ENCODE peak calls at places on chromosome 6, in four cellular contexts. M, B, U and P are unnamed samples.

GRCh38 chr6:61886608-61887259 is 399.3 kb downstream of the KHDRBS2 start:
- DNase-seq in B (peak), M (no peak), U (no peak), P (no peak)

GRCh38 chr6:143507358-143508145 is 4.0 kb downstream of the FUCA2 start:
- DNase-seq in M (no peak), B (no peak), U (no peak), P (no peak)

GRCh38 chr6:81940451-81940850 is 188.0 kb upstream of the TENT5A start:
- DNase-seq in M (no peak), B (peak), U (no peak), P (no peak)

GRCh38 chr6:40997256-40997957 is 41.6 kb downstream of the UNC5CL start:
- DNase-seq in B (no peak), U (no peak), M (no peak), P (peak)

GRCh38 chr6:43898358-43899131 is 128.5 kb downstream of the VEGFA start:
- DNase-seq in M (no peak), B (no peak), U (no peak), P (no peak)

GRCh38 chr6:139109558-139109957 is 25.3 kb upstream of the HECA start:
- DNase-seq in M (peak), B (peak), U (no peak), P (peak)

GRCh38 chr6:145044606-145045275 is 690.6 kb downstream of the EPM2A start:
- DNase-seq in M (no peak), B (no peak), U (no peak), P (no peak)

GRCh38 chr6:149079911-149080501 is 237.5 kb upstream of the TAB2 start:
- DNase-seq in M (no peak), B (no peak), U (no peak), P (no peak)

GRCh38 chr6:32223258-32224235 is at the start of gene NOTCH4:
- DNase-seq in M (no peak), U (no peak), B (no peak), P (no peak)

GRCh38 chr6:137701942-137702341 is 165.1 kb upstream of the TNFAIP3 start:
- DNase-seq in B (no peak), M (no peak), U (no peak), P (no peak)

GRCh38 chr6:1600764-1601615 is 8.7 kb upstream of the FOXC1 start:
- DNase-seq in U (no peak), M (no peak), B (no peak), P (no peak)

GRCh38 chr6:30820196-30820595 is 64.1 kb upstream of the DDR1 start:
- DNase-seq in M (no peak), U (no peak), B (no peak), P (no peak)

GRCh38 chr6:73290435-73290834 is 27.4 kb upstream of the KHDC1 start:
- DNase-seq in B (no peak), U (no peak), M (no peak), P (no peak)

GRCh38 chr6:158536084-158536890 is 23.6 kb upstream of the TMEM181 start:
- DNase-seq in U (peak), B (peak), M (peak), P (peak)

GRCh38 chr6:46347669-46348068 is 143.6 kb downstream of the RCAN2 start:
- DNase-seq in B (no peak), U (no peak), M (no peak), P (no peak)

GRCh38 chr6:149934249-149935156 is 7.3 kb upstream of the ULBP2 start:
- DNase-seq in M (peak), B (peak), U (peak), P (peak)

GRCh38 chr6:144216668-144217218 is 66.4 kb downstream of the STX11 start:
- DNase-seq in B (no peak), U (no peak), M (no peak), P (no peak)

GRCh38 chr6:9851541-9852380 is 563.1 kb downstream of the TFAP2A start:
- DNase-seq in U (no peak), M (no peak), B (peak), P (peak)

GRCh38 chr6:43436577-43437282 is 9.4 kb downstream of the ABCC10 start:
- DNase-seq in B (no peak), M (no peak), U (no peak), P (peak)

GRCh38 chr6:45052325-45052724 is 275.8 kb upstream of the RUNX2 start:
- DNase-seq in M (no peak), B (no peak), U (no peak), P (no peak)

GRCh38 chr6:48859562-48859961 is 603.5 kb downstream of the MMUT start:
- DNase-seq in U (no peak), B (no peak), M (no peak), P (no peak)

GRCh38 chr6:5540375-5540774 is 279.1 kb downstream of the FARS2 start:
- DNase-seq in M (no peak), U (no peak), B (no peak), P (no peak)

GRCh38 chr6:104003803-104004516 is 855.8 kb downstream of the HACE1 start:
- DNase-seq in M (no peak), U (no peak), B (no peak), P (no peak)

GRCh38 chr6:124995131-124995530 is 32.9 kb downstream of the RNF217 start:
- DNase-seq in B (no peak), M (no peak), U (no peak), P (no peak)

GRCh38 chr6:41581381-41581991 is 35.3 kb downstream of the FOXP4 start:
- DNase-seq in M (no peak), B (no peak), U (no peak), P (no peak)

GRCh38 chr6:96151707-96152106 is 135.9 kb downstream of the FUT9 start:
- DNase-seq in B (no peak), U (no peak), M (no peak), P (no peak)

GRCh38 chr6:81561731-81562130 is 190.8 kb downstream of the TENT5A start:
- DNase-seq in B (no peak), M (no peak), U (no peak), P (no peak)

GRCh38 chr6:39446909-39447308 is 124.4 kb upstream of the KCNK16 start:
- DNase-seq in M (no peak), U (no peak), B (no peak), P (no peak)

GRCh38 chr6:77361018-77361417 is 102.3 kb downstream of the HTR1B start:
- DNase-seq in U (no peak), M (no peak), B (no peak), P (no peak)

GRCh38 chr6:83574783-83575182 is 62.4 kb downstream of the PRSS35 start:
- DNase-seq in M (no peak), U (no peak), B (no peak), P (no peak)

GRCh38 chr6:408599-409102 is 17.1 kb downstream of the IRF4 start:
- DNase-seq in M (no peak), U (peak), B (peak), P (peak)

GRCh38 chr6:151911401-151911800 is 103.9 kb downstream of the ESR1 start:
- DNase-seq in U (no peak), B (no peak), M (no peak), P (no peak)

GRCh38 chr6:14448246-14448645 is 330.7 kb downstream of the CD83 start:
- DNase-seq in M (no peak), B (no peak), U (no peak), P (no peak)

GRCh38 chr6:14021449-14021848 is 96.1 kb upstream of the CD83 start:
- DNase-seq in M (no peak), U (no peak), B (no peak), P (no peak)

GRCh38 chr6:92715991-92716390 is 703.4 kb downstream of the EPHA7 start:
- DNase-seq in B (no peak), U (no peak), M (no peak), P (no peak)

GRCh38 chr6:4872841-4873240 is 96.6 kb downstream of the CDYL start:
- DNase-seq in U (no peak), M (no peak), B (no peak), P (no peak)

GRCh38 chr6:34073504-34073903 is 72.4 kb downstream of the GRM4 start:
- DNase-seq in U (no peak), M (no peak), B (no peak), P (no peak)

GRCh38 chr6:42354707-42355106 is 97.0 kb downstream of the TRERF1 start:
- DNase-seq in B (no peak), M (no peak), U (no peak), P (no peak)

GRCh38 chr6:43668151-43669028 is 19.2 kb downstream of the MRPS18A start:
- DNase-seq in B (peak), U (peak), M (peak), P (peak)

GRCh38 chr6:109010703-109011102 is 83.9 kb downstream of the SESN1 start:
- DNase-seq in U (no peak), B (no peak), M (no peak), P (peak)

GRCh38 chr6:109008951-109009760 is 85.5 kb downstream of the SESN1 start:
- DNase-seq in M (peak), B (peak), U (peak), P (peak)

GRCh38 chr6:109008537-109008950 is 86.1 kb downstream of the SESN1 start:
- DNase-seq in U (no peak), B (no peak), M (no peak), P (no peak)

GRCh38 chr6:109008061-109008460 is 86.6 kb downstream of the SESN1 start:
- DNase-seq in M (no peak), B (no peak), U (no peak), P (no peak)

GRCh38 chr6:109009761-109010612 is 84.7 kb downstream of the SESN1 start:
- DNase-seq in U (no peak), M (no peak), B (no peak), P (no peak)
- TF ChIP-seq CTCF in U (no peak), M (peak), B (no peak), P (no peak)

GRCh38 chr6:159969204-159969912 is 476 bp downstream of the IGF2R start:
- DNase-seq in B (peak), M (no peak), U (peak), P (peak)
- TF ChIP-seq CTCF in B (no peak), M (peak), U (no peak), P (no peak)

GRCh38 chr6:136548582-136549330 is 1.5 kb downstream of the MAP7 start:
- DNase-seq in M (no peak), U (no peak), B (no peak), P (no peak)
- TF ChIP-seq CTCF in M (no peak), U (no peak), B (no peak), P (no peak)

GRCh38 chr6:69729870-69730449 is 66.8 kb downstream of the LMBRD1 start:
- DNase-seq in B (peak), U (no peak), M (no peak), P (no peak)
- TF ChIP-seq CTCF in B (no peak), U (peak), M (peak), P (peak)

DNA sequence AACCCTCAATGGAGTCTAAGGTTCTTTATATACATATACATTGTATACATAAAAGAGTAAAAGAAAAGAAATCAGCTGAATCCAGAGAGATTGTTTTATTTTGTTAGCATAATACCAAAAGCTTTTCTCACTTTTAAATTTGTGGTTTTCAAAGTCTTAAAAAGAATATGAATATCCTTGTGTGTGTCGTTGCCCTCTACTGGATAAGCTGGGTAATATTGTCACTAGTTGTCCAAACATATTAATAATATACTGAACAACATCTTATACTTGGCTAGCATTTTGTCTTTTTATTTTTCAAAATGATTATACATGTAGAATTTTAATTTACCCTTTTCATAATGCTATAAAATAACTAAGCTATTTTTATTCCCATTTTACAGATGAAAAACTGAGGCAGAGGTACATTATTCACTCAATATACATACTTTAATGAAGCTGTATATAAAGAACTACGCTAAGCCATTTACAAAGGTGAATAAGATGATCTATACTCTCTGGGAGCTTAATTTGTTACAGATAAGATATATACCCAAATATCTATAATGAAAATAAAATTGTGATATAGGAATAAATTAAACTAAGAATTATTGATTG is 531.7 kb downstream of the TFAP2B start:
- DNase-seq in B (peak), M (no peak), U (no peak), P (no peak)
- TF ChIP-seq CTCF in B (no peak), M (peak), U (peak), P (peak)

GRCh38 chr6:70707893-70708292 is 40.2 kb downstream of the SMAP1 start:
- DNase-seq in M (no peak), B (no peak), U (no peak), P (no peak)
- TF ChIP-seq CTCF in M (no peak), B (no peak), U (no peak), P (no peak)